ENCODE peak calls at places on chromosomes 3 and 15, in ten cellular contexts. R is breast epithelium, N is GM23338, C is heart right ventricle, B is body of pancreas, Q is cardiac muscle cell, A is A549, G is AG04449, M is uterus, T is heart left ventricle. W is an unnamed sample.

GRCh38 chr15:70892912-70893560 is 410 bp downstream of the LRRC49 start:
- DNase-seq in R (no peak), N (no peak), C (no peak), B (no peak), Q (peak), A (peak), G (no peak), M (peak), T (peak), W (no peak)

GRCh38 chr3:37646865-37647264 is 214.8 kb upstream of the CTDSPL start:
- DNase-seq in R (no peak), N (no peak), C (no peak), B (no peak), Q (no peak), A (no peak), G (no peak), M (no peak), T (no peak), W (no peak)

GRCh38 chr15:53209396-53210042 is 419.4 kb upstream of the ONECUT1 start:
- DNase-seq in R (no peak), N (no peak), C (no peak), B (no peak), Q (no peak), A (no peak), G (no peak), M (no peak), T (no peak), W (no peak)

GRCh38 chr3:177338697-177339219 is 141.5 kb upstream of the TBL1XR1 start:
- DNase-seq in R (no peak), N (no peak), C (no peak), B (peak), Q (no peak), A (no peak), G (no peak), M (no peak), T (no peak), W (no peak)

GRCh38 chr15:98689431-98689861 is 41.1 kb downstream of the IGF1R start:
- DNase-seq in R (no peak), N (no peak), C (no peak), B (no peak), Q (no peak), A (no peak), G (no peak), M (no peak), T (no peak), W (no peak)

GRCh38 chr3:160665784-160666526 is 11.0 kb upstream of the ARL14 start:
- DNase-seq in R (no peak), N (no peak), C (no peak), B (no peak), Q (no peak), A (no peak), G (no peak), M (no peak), T (no peak), W (peak)

GRCh38 chr3:160981217-160981938 is 123.8 kb downstream of the B3GALNT1 start:
- DNase-seq in R (no peak), N (no peak), C (no peak), B (peak), Q (no peak), A (no peak), G (no peak), M (no peak), T (no peak), W (no peak)

GRCh38 chr3:132047209-132047608 is 12.4 kb upstream of the CPNE4 start:
- DNase-seq in R (no peak), N (no peak), C (no peak), B (no peak), Q (no peak), A (no peak), G (no peak), M (no peak), T (no peak), W (no peak)

GRCh38 chr3:52820741-52821140 is 9.7 kb downstream of the ITIH4 start:
- DNase-seq in R (no peak), N (peak), C (no peak), B (peak), Q (peak), A (peak), G (no peak), M (no peak), T (no peak), W (no peak)

GRCh38 chr3:137771401-137772230 is 7.5 kb downstream of the SOX14 start:
- DNase-seq in R (no peak), N (peak), C (no peak), B (no peak), Q (no peak), A (no peak), G (no peak), M (no peak), T (no peak), W (no peak)

GRCh38 chr3:100260081-100260684 is 609 bp upstream of the TBC1D23 start:
- DNase-seq in R (peak), N (peak), C (peak), B (peak), Q (peak), A (no peak), G (no peak), M (peak), T (peak), W (no peak)

GRCh38 chr3:14586611-14587010 is 46.5 kb upstream of the GRIP2 start:
- DNase-seq in R (no peak), N (no peak), C (no peak), B (no peak), Q (no peak), A (no peak), G (no peak), M (no peak), T (no peak), W (no peak)

GRCh38 chr3:197398301-197398878 is 100.0 kb upstream of the DLG1 start:
- DNase-seq in R (no peak), N (no peak), C (no peak), B (no peak), Q (no peak), A (no peak), G (no peak), M (no peak), T (no peak), W (no peak)

GRCh38 chr15:45169608-45170480 is 17.9 kb downstream of the SHF start:
- DNase-seq in R (no peak), N (peak), C (no peak), B (no peak), Q (no peak), A (no peak), G (no peak), M (no peak), T (no peak), W (no peak)

GRCh38 chr3:139260041-139260486 is 83.8 kb upstream of the MRPS22 start:
- DNase-seq in R (no peak), N (no peak), C (no peak), B (no peak), Q (no peak), A (no peak), G (no peak), M (no peak), T (no peak), W (no peak)

GRCh38 chr3:182342252-182342651 is 451.1 kb upstream of the ATP11B start:
- DNase-seq in R (no peak), N (peak), C (no peak), B (no peak), Q (no peak), A (no peak), G (no peak), M (no peak), T (no peak), W (no peak)

GRCh38 chr3:89145995-89146394 is 38.6 kb downstream of the EPHA3 start:
- DNase-seq in R (no peak), N (no peak), C (no peak), B (peak), Q (no peak), A (no peak), G (peak), M (no peak), T (no peak), W (peak)

GRCh38 chr3:113277886-113278598 is 66.7 kb downstream of the BOC start:
- DNase-seq in R (no peak), N (peak), C (no peak), B (no peak), Q (no peak), A (no peak), G (no peak), M (peak), T (no peak), W (no peak)

GRCh38 chr3:35974872-35975271 is 335.5 kb downstream of the ARPP21 start:
- DNase-seq in R (no peak), N (no peak), C (no peak), B (no peak), Q (no peak), A (no peak), G (no peak), M (no peak), T (no peak), W (no peak)

GRCh38 chr15:79329186-79329611 is 18.3 kb downstream of the TMED3 start:
- DNase-seq in R (no peak), N (no peak), C (no peak), B (no peak), Q (no peak), A (no peak), G (no peak), M (no peak), T (no peak), W (no peak)

GRCh38 chr3:18660059-18660458 is 234.9 kb upstream of the SATB1 start:
- DNase-seq in R (no peak), N (no peak), C (no peak), B (no peak), Q (no peak), A (no peak), G (no peak), M (no peak), T (no peak), W (no peak)

GRCh38 chr15:78093242-78094020 is 1.1 kb downstream of the SH2D7 start:
- DNase-seq in R (no peak), N (no peak), C (no peak), B (peak), Q (no peak), A (no peak), G (peak), M (peak), T (no peak), W (peak)

GRCh38 chr3:86245360-86245759 is 745.6 kb downstream of the VGLL3 start:
- DNase-seq in R (no peak), N (peak), C (no peak), B (no peak), Q (peak), A (no peak), G (no peak), M (no peak), T (no peak), W (no peak)

GRCh38 chr15:79025201-79025600 is 65.4 kb downstream of the RASGRF1 start:
- DNase-seq in R (no peak), N (peak), C (no peak), B (no peak), Q (peak), A (no peak), G (no peak), M (no peak), T (no peak), W (no peak)

GRCh38 chr3:46716461-46717441 is 918 bp downstream of the PRSS50 start:
- DNase-seq in R (no peak), N (no peak), C (peak), B (no peak), Q (no peak), A (no peak), G (no peak), M (no peak), T (no peak), W (no peak)

DNA sequence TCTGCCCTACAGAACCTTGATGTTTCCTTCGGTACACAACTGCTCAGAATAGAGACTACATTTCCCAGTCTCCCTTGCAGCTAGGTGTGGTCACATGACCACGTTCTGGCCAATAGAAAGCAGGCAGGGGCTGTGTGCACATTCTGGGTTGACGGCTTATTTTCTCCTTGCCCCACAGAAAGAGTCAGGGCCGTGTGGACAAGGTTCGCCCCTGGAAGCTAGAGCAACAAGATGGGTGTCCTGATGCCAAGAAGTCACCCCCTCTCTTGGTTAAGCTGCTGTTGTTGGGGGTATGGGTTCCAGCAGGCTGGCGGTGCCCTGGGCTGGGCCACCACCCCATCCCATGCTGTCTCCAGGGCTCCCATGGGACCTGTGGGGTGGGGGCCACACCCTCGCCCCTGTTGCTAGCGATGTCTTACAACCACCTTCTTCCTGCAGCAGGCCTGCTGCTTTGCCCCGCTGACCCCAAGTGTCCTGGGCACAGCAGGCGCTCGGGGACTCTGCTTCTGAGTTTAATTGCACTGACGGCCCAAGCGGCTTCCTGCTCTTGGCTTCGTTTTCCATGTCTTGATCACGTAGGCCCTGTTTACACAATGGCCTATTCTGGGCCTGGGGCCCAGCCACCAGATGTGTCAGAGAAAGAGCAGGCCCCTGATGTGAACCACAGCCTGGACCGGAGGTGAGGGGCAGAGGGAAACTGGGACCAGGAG is 24.9 kb downstream of the ABTB1 start:
- DNase-seq in R (peak), N (peak), C (peak), B (peak), Q (peak), A (peak), G (no peak), M (peak), T (peak), W (no peak)
- H3K4me3 ChIP-seq in R (no peak), N (no peak), C (no peak), B (no peak), Q (no peak), A (no peak), G (peak), M (peak), T (no peak), W (no peak)

GRCh38 chr3:172112348-172113123 is 73.2 kb downstream of the FNDC3B start:
- DNase-seq in R (no peak), N (no peak), C (no peak), B (no peak), Q (no peak), A (no peak), G (no peak), M (no peak), T (no peak), W (no peak)
- TF ChIP-seq CTCF in R (no peak), N (no peak), C (no peak), B (no peak), Q (no peak), A (no peak), G (no peak), M (no peak), T (no peak), W (no peak)

GRCh38 chr15:67103021-67103420 is 37.6 kb downstream of the SMAD3 start:
- DNase-seq in R (no peak), N (no peak), C (no peak), B (no peak), Q (no peak), A (no peak), G (no peak), M (no peak), T (no peak), W (no peak)

GRCh38 chr15:67101981-67102929 is 36.9 kb downstream of the SMAD3 start:
- DNase-seq in R (no peak), N (no peak), C (no peak), B (no peak), Q (no peak), A (no peak), G (peak), M (no peak), T (no peak), W (no peak)

GRCh38 chr15:67100124-67100791 is 34.9 kb downstream of the SMAD3 start:
- DNase-seq in R (no peak), N (no peak), C (no peak), B (no peak), Q (no peak), A (no peak), G (no peak), M (no peak), T (no peak), W (no peak)

GRCh38 chr15:67098768-67099282 is 33.4 kb downstream of the SMAD3 start:
- DNase-seq in R (no peak), N (no peak), C (no peak), B (no peak), Q (no peak), A (no peak), G (no peak), M (no peak), T (no peak), W (no peak)

DNA sequence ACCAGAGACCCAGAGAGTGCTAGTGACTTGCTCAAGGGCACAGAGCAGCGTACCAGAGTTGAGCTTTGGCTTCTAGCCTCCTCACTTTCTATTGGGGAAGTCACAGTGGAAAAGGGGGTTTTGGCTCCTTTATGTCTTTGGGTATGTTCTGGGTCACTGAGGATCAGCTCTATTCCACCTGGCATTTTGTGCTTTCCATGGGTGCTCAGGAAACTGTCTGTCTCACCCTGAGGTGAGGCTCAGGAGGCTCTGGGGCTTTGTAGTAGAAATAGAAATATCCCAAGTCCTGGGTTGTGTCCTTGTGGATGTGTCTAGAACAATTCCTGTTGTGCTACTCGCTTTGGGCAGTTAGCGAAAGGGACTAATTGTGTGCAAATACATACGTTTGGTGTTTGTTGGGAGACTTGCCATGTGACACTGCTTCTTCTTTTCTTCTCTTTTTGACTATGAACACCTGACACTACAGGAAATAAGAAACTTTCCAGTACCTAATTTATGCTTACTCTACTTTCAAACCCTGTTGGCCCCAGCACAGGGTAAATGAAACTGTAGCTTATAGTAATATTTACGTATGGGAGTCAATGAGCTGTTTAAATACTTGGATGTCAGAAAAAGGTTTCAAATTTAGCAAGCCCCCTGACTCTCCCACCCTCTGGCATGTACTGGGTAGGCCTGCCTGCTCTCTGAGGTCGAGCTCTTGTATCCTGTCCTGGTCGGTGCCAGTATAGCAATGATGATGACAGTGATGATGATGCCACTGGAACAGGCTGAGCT is 35.6 kb downstream of the SMAD3 start:
- DNase-seq in R (no peak), N (no peak), C (no peak), B (no peak), Q (no peak), A (no peak), G (no peak), M (no peak), T (no peak), W (no peak)
- H3K4me3 ChIP-seq in R (no peak), N (no peak), C (no peak), B (no peak), Q (no peak), A (no peak), G (no peak), M (no peak), T (no peak), W (no peak)

GRCh38 chr15:68369931-68370767 is 61.8 kb downstream of the ITGA11 start:
- DNase-seq in R (no peak), N (no peak), C (no peak), B (no peak), Q (no peak), A (no peak), G (no peak), M (peak), T (peak), W (no peak)

GRCh38 chr15:68367226-68367625 is 64.7 kb downstream of the ITGA11 start:
- DNase-seq in R (no peak), N (no peak), C (no peak), B (no peak), Q (no peak), A (no peak), G (no peak), M (no peak), T (peak), W (no peak)

GRCh38 chr15:68366314-68366713 is 65.6 kb downstream of the ITGA11 start:
- DNase-seq in R (no peak), N (peak), C (no peak), B (no peak), Q (peak), A (no peak), G (no peak), M (no peak), T (peak), W (no peak)

GRCh38 chr15:68368731-68369435 is 63.1 kb downstream of the ITGA11 start:
- DNase-seq in R (no peak), N (no peak), C (no peak), B (no peak), Q (no peak), A (no peak), G (no peak), M (no peak), T (peak), W (no peak)

DNA sequence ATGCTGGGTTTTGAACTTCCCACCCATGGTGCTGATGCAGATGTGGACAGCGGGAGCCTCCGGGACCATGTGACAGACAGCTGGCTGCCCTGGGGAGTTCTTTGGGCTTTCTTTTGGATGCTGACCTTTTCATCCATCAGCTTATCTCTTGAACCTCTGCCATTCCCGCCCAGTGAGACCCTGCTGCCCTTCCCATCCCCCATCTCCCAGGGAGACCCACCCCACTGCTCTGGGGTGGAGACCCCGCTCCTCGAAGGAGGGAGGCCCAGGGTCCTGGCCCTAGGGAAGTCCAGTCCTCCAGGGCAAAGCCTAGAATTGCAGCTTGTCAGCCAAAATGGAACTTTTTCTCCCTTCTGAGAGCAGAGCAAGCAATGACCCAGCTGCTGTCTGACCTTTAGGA is 64.0 kb downstream of the ITGA11 start:
- DNase-seq in R (no peak), N (no peak), C (peak), B (no peak), Q (no peak), A (no peak), G (no peak), M (no peak), T (peak), W (no peak)
- TF ChIP-seq CTCF in R (no peak), N (no peak), C (no peak), B (no peak), Q (no peak), A (no peak), G (no peak), M (no peak), T (no peak), W (no peak)